ENCODE peak calls at places on chromosomes 11 and 22, in six cellular contexts. One of them, this sample, is unnamed.

GRCh38 chr11:35012467-35013191 is 96.2 kb downstream of the PDHX start:
- DNase-seq in fibroblast of the conjunctiva: no peak
- DNase-seq in stimulated activated CD4-positive, alpha-beta T cell treated with anti-CD3 and anti-CD28 coated beads, Interleukin-1b, Interleukin-23, amount 100 ng/mL, for 4 hours: no peak
- DNase-seq in NAMALWA: no peak
- DNase-seq in neural crest cell: no peak
- DNase-seq in AG20443: no peak
- DNase-seq in this sample: no peak

GRCh38 chr11:33685061-33685460 is 15.6 kb downstream of the C11orf91 start:
- DNase-seq in fibroblast of the conjunctiva: no peak
- DNase-seq in stimulated activated CD4-positive, alpha-beta T cell treated with anti-CD3 and anti-CD28 coated beads, Interleukin-1b, Interleukin-23, amount 100 ng/mL, for 4 hours: no peak
- DNase-seq in NAMALWA: no peak
- DNase-seq in neural crest cell: no peak
- DNase-seq in AG20443: no peak
- DNase-seq in this sample: no peak

GRCh38 chr22:50697667-50698506 is 25.3 kb downstream of the SHANK3 start:
- DNase-seq in fibroblast of the conjunctiva: no peak
- DNase-seq in stimulated activated CD4-positive, alpha-beta T cell treated with anti-CD3 and anti-CD28 coated beads, Interleukin-1b, Interleukin-23, amount 100 ng/mL, for 4 hours: no peak
- DNase-seq in NAMALWA: no peak
- DNase-seq in neural crest cell: no peak
- DNase-seq in AG20443: peak; percentile 47
- DNase-seq in this sample: no peak

GRCh38 chr11:65112226-65112550 is 516 bp downstream of the TM7SF2 start:
- DNase-seq in fibroblast of the conjunctiva: no peak
- DNase-seq in stimulated activated CD4-positive, alpha-beta T cell treated with anti-CD3 and anti-CD28 coated beads, Interleukin-1b, Interleukin-23, amount 100 ng/mL, for 4 hours: no peak
- DNase-seq in NAMALWA: no peak
- DNase-seq in neural crest cell: no peak
- DNase-seq in AG20443: no peak
- DNase-seq in this sample: no peak

GRCh38 chr11:98701541-98701940 is 319.2 kb upstream of the CNTN5 start:
- DNase-seq in fibroblast of the conjunctiva: no peak
- DNase-seq in stimulated activated CD4-positive, alpha-beta T cell treated with anti-CD3 and anti-CD28 coated beads, Interleukin-1b, Interleukin-23, amount 100 ng/mL, for 4 hours: no peak
- DNase-seq in NAMALWA: no peak
- DNase-seq in neural crest cell: no peak
- DNase-seq in AG20443: no peak
- DNase-seq in this sample: no peak

GRCh38 chr11:13169709-13170108 is 107.9 kb upstream of the BMAL1 start:
- DNase-seq in fibroblast of the conjunctiva: peak; percentile 84
- DNase-seq in stimulated activated CD4-positive, alpha-beta T cell treated with anti-CD3 and anti-CD28 coated beads, Interleukin-1b, Interleukin-23, amount 100 ng/mL, for 4 hours: no peak
- DNase-seq in NAMALWA: no peak
- DNase-seq in neural crest cell: no peak
- DNase-seq in AG20443: peak; percentile 74
- DNase-seq in this sample: no peak

GRCh38 chr11:73931951-73932350 is 18.9 kb upstream of the DNAJB13 start:
- DNase-seq in fibroblast of the conjunctiva: no peak
- DNase-seq in stimulated activated CD4-positive, alpha-beta T cell treated with anti-CD3 and anti-CD28 coated beads, Interleukin-1b, Interleukin-23, amount 100 ng/mL, for 4 hours: no peak
- DNase-seq in NAMALWA: no peak
- DNase-seq in neural crest cell: no peak
- DNase-seq in AG20443: no peak
- DNase-seq in this sample: no peak

GRCh38 chr11:103631841-103632240 is 404.6 kb upstream of the DDI1 start:
- DNase-seq in fibroblast of the conjunctiva: no peak
- DNase-seq in stimulated activated CD4-positive, alpha-beta T cell treated with anti-CD3 and anti-CD28 coated beads, Interleukin-1b, Interleukin-23, amount 100 ng/mL, for 4 hours: no peak
- DNase-seq in NAMALWA: no peak
- DNase-seq in neural crest cell: no peak
- DNase-seq in AG20443: no peak
- DNase-seq in this sample: no peak

GRCh38 chr11:72759468-72759867 is 7.3 kb upstream of the ARAP1 start:
- DNase-seq in fibroblast of the conjunctiva: no peak
- DNase-seq in stimulated activated CD4-positive, alpha-beta T cell treated with anti-CD3 and anti-CD28 coated beads, Interleukin-1b, Interleukin-23, amount 100 ng/mL, for 4 hours: no peak
- DNase-seq in NAMALWA: no peak
- DNase-seq in neural crest cell: no peak
- DNase-seq in AG20443: no peak
- DNase-seq in this sample: no peak

GRCh38 chr22:32158712-32159533 is at the start of gene C22orf42:
- DNase-seq in fibroblast of the conjunctiva: no peak
- DNase-seq in stimulated activated CD4-positive, alpha-beta T cell treated with anti-CD3 and anti-CD28 coated beads, Interleukin-1b, Interleukin-23, amount 100 ng/mL, for 4 hours: no peak
- DNase-seq in NAMALWA: no peak
- DNase-seq in neural crest cell: no peak
- DNase-seq in AG20443: no peak
- DNase-seq in this sample: no peak

GRCh38 chr22:28791841-28792490 is 8.4 kb downstream of the XBP1 start:
- DNase-seq in fibroblast of the conjunctiva: no peak
- DNase-seq in stimulated activated CD4-positive, alpha-beta T cell treated with anti-CD3 and anti-CD28 coated beads, Interleukin-1b, Interleukin-23, amount 100 ng/mL, for 4 hours: no peak
- DNase-seq in NAMALWA: peak; percentile 93
- DNase-seq in neural crest cell: no peak
- DNase-seq in AG20443: no peak
- DNase-seq in this sample: no peak

GRCh38 chr11:67416416-67417335 is 1.2 kb downstream of the CARNS1 start:
- DNase-seq in fibroblast of the conjunctiva: no peak
- DNase-seq in stimulated activated CD4-positive, alpha-beta T cell treated with anti-CD3 and anti-CD28 coated beads, Interleukin-1b, Interleukin-23, amount 100 ng/mL, for 4 hours: no peak
- DNase-seq in NAMALWA: peak; percentile 54
- DNase-seq in neural crest cell: no peak
- DNase-seq in AG20443: no peak
- DNase-seq in this sample: no peak

GRCh38 chr11:86735462-86736302 is 63.3 kb upstream of the ME3 start:
- DNase-seq in fibroblast of the conjunctiva: no peak
- DNase-seq in stimulated activated CD4-positive, alpha-beta T cell treated with anti-CD3 and anti-CD28 coated beads, Interleukin-1b, Interleukin-23, amount 100 ng/mL, for 4 hours: no peak
- DNase-seq in NAMALWA: no peak
- DNase-seq in neural crest cell: no peak
- DNase-seq in AG20443: no peak
- DNase-seq in this sample: no peak

GRCh38 chr11:118889796-118890195 is 6.1 kb downstream of the CXCR5 start:
- DNase-seq in fibroblast of the conjunctiva: peak; percentile 60
- DNase-seq in stimulated activated CD4-positive, alpha-beta T cell treated with anti-CD3 and anti-CD28 coated beads, Interleukin-1b, Interleukin-23, amount 100 ng/mL, for 4 hours: no peak
- DNase-seq in NAMALWA: no peak
- DNase-seq in neural crest cell: no peak
- DNase-seq in AG20443: peak; percentile 94
- DNase-seq in this sample: no peak

GRCh38 chr11:772429-773390 is 4.6 kb downstream of the GATD1 start:
- DNase-seq in fibroblast of the conjunctiva: no peak
- DNase-seq in stimulated activated CD4-positive, alpha-beta T cell treated with anti-CD3 and anti-CD28 coated beads, Interleukin-1b, Interleukin-23, amount 100 ng/mL, for 4 hours: no peak
- DNase-seq in NAMALWA: no peak
- DNase-seq in neural crest cell: no peak
- DNase-seq in AG20443: no peak
- DNase-seq in this sample: no peak

GRCh38 chr11:131033151-131033651 is 116.9 kb upstream of the SNX19 start:
- DNase-seq in fibroblast of the conjunctiva: peak; percentile 18
- DNase-seq in stimulated activated CD4-positive, alpha-beta T cell treated with anti-CD3 and anti-CD28 coated beads, Interleukin-1b, Interleukin-23, amount 100 ng/mL, for 4 hours: no peak
- DNase-seq in NAMALWA: no peak
- DNase-seq in neural crest cell: no peak
- DNase-seq in AG20443: peak; percentile 74
- DNase-seq in this sample: no peak

GRCh38 chr11:60447070-60447469 is 8.6 kb upstream of the MS4A1 start:
- DNase-seq in fibroblast of the conjunctiva: no peak
- DNase-seq in stimulated activated CD4-positive, alpha-beta T cell treated with anti-CD3 and anti-CD28 coated beads, Interleukin-1b, Interleukin-23, amount 100 ng/mL, for 4 hours: no peak
- DNase-seq in NAMALWA: no peak
- DNase-seq in neural crest cell: no peak
- DNase-seq in AG20443: no peak
- DNase-seq in this sample: no peak

GRCh38 chr11:35112056-35112845 is 26.7 kb upstream of the CD44 start:
- DNase-seq in fibroblast of the conjunctiva: no peak
- DNase-seq in stimulated activated CD4-positive, alpha-beta T cell treated with anti-CD3 and anti-CD28 coated beads, Interleukin-1b, Interleukin-23, amount 100 ng/mL, for 4 hours: no peak
- DNase-seq in NAMALWA: no peak
- DNase-seq in neural crest cell: no peak
- DNase-seq in AG20443: no peak
- DNase-seq in this sample: no peak

GRCh38 chr11:3929689-3930088 is 74.2 kb downstream of the STIM1 start:
- DNase-seq in fibroblast of the conjunctiva: no peak
- DNase-seq in stimulated activated CD4-positive, alpha-beta T cell treated with anti-CD3 and anti-CD28 coated beads, Interleukin-1b, Interleukin-23, amount 100 ng/mL, for 4 hours: no peak
- DNase-seq in NAMALWA: no peak
- DNase-seq in neural crest cell: no peak
- DNase-seq in AG20443: no peak
- DNase-seq in this sample: no peak

GRCh38 chr11:68002575-68002942 is 1.3 kb downstream of the UNC93B1 start:
- DNase-seq in fibroblast of the conjunctiva: no peak
- DNase-seq in stimulated activated CD4-positive, alpha-beta T cell treated with anti-CD3 and anti-CD28 coated beads, Interleukin-1b, Interleukin-23, amount 100 ng/mL, for 4 hours: no peak
- DNase-seq in NAMALWA: peak; percentile 86
- DNase-seq in neural crest cell: no peak
- DNase-seq in AG20443: no peak
- DNase-seq in this sample: peak; percentile 66

GRCh38 chr11:12864316-12865156 is 144.6 kb upstream of the RASSF10 start:
- DNase-seq in fibroblast of the conjunctiva: no peak
- DNase-seq in stimulated activated CD4-positive, alpha-beta T cell treated with anti-CD3 and anti-CD28 coated beads, Interleukin-1b, Interleukin-23, amount 100 ng/mL, for 4 hours: no peak
- DNase-seq in NAMALWA: peak; percentile 28
- DNase-seq in neural crest cell: no peak
- DNase-seq in AG20443: no peak
- DNase-seq in this sample: no peak

GRCh38 chr11:129943036-129943435 is 47.7 kb upstream of the NFRKB start:
- DNase-seq in fibroblast of the conjunctiva: no peak
- DNase-seq in stimulated activated CD4-positive, alpha-beta T cell treated with anti-CD3 and anti-CD28 coated beads, Interleukin-1b, Interleukin-23, amount 100 ng/mL, for 4 hours: no peak
- DNase-seq in NAMALWA: no peak
- DNase-seq in neural crest cell: no peak
- DNase-seq in AG20443: no peak
- DNase-seq in this sample: no peak

GRCh38 chr11:76327756-76328388 is 53.1 kb downstream of the THAP12 start:
- DNase-seq in fibroblast of the conjunctiva: no peak
- DNase-seq in stimulated activated CD4-positive, alpha-beta T cell treated with anti-CD3 and anti-CD28 coated beads, Interleukin-1b, Interleukin-23, amount 100 ng/mL, for 4 hours: no peak
- DNase-seq in NAMALWA: no peak
- DNase-seq in neural crest cell: no peak
- DNase-seq in AG20443: no peak
- DNase-seq in this sample: no peak

GRCh38 chr22:44723801-44724200 is 21.8 kb downstream of the PRR5 start:
- DNase-seq in fibroblast of the conjunctiva: no peak
- DNase-seq in stimulated activated CD4-positive, alpha-beta T cell treated with anti-CD3 and anti-CD28 coated beads, Interleukin-1b, Interleukin-23, amount 100 ng/mL, for 4 hours: no peak
- DNase-seq in NAMALWA: peak; percentile 84
- DNase-seq in neural crest cell: no peak
- DNase-seq in AG20443: peak; percentile 38
- DNase-seq in this sample: no peak

GRCh38 chr11:119764108-119764874 is 35.3 kb upstream of the NECTIN1 start:
- DNase-seq in fibroblast of the conjunctiva: no peak
- DNase-seq in stimulated activated CD4-positive, alpha-beta T cell treated with anti-CD3 and anti-CD28 coated beads, Interleukin-1b, Interleukin-23, amount 100 ng/mL, for 4 hours: no peak
- DNase-seq in NAMALWA: no peak
- DNase-seq in neural crest cell: no peak
- DNase-seq in AG20443: peak; percentile 93
- DNase-seq in this sample: no peak

GRCh38 chr11:86954288-86955110 is 696 bp downstream of the FZD4 start:
- DNase-seq in fibroblast of the conjunctiva: no peak
- DNase-seq in stimulated activated CD4-positive, alpha-beta T cell treated with anti-CD3 and anti-CD28 coated beads, Interleukin-1b, Interleukin-23, amount 100 ng/mL, for 4 hours: no peak
- DNase-seq in NAMALWA: no peak
- DNase-seq in neural crest cell: peak; percentile 30
- DNase-seq in AG20443: peak; percentile 26
- DNase-seq in this sample: no peak

GRCh38 chr11:121328213-121328966 is 35.8 kb downstream of the SC5D start:
- DNase-seq in fibroblast of the conjunctiva: no peak
- DNase-seq in stimulated activated CD4-positive, alpha-beta T cell treated with anti-CD3 and anti-CD28 coated beads, Interleukin-1b, Interleukin-23, amount 100 ng/mL, for 4 hours: peak; percentile 5
- DNase-seq in NAMALWA: peak; percentile 26
- DNase-seq in neural crest cell: no peak
- DNase-seq in AG20443: no peak
- DNase-seq in this sample: no peak

GRCh38 chr11:65573391-65574146 is 1.2 kb downstream of the FAM89B start:
- DNase-seq in fibroblast of the conjunctiva: no peak
- DNase-seq in stimulated activated CD4-positive, alpha-beta T cell treated with anti-CD3 and anti-CD28 coated beads, Interleukin-1b, Interleukin-23, amount 100 ng/mL, for 4 hours: no peak
- DNase-seq in NAMALWA: no peak
- DNase-seq in neural crest cell: no peak
- DNase-seq in AG20443: no peak
- DNase-seq in this sample: no peak

GRCh38 chr11:14971865-14972580 is at the start of gene CALCA:
- DNase-seq in fibroblast of the conjunctiva: no peak
- DNase-seq in stimulated activated CD4-positive, alpha-beta T cell treated with anti-CD3 and anti-CD28 coated beads, Interleukin-1b, Interleukin-23, amount 100 ng/mL, for 4 hours: no peak
- DNase-seq in NAMALWA: no peak
- DNase-seq in neural crest cell: no peak
- DNase-seq in AG20443: no peak
- DNase-seq in this sample: no peak

GRCh38 chr11:131661137-131661536 is 290.7 kb downstream of the NTM start:
- DNase-seq in fibroblast of the conjunctiva: no peak
- DNase-seq in stimulated activated CD4-positive, alpha-beta T cell treated with anti-CD3 and anti-CD28 coated beads, Interleukin-1b, Interleukin-23, amount 100 ng/mL, for 4 hours: no peak
- DNase-seq in NAMALWA: no peak
- DNase-seq in neural crest cell: no peak
- DNase-seq in AG20443: peak; percentile 58
- DNase-seq in this sample: no peak